ENCODE peak calls at places on chromosomes 7 and 10, in six cellular contexts. T, L, N, Q, Z and V are unnamed samples. For H3K4me1, H3K9me2 and H3K79me2, the result is how much of the 10 kb centered on the place peaks cover.

GRCh38 chr10:51242393-51242792 is 168.1 kb downstream of the PRKG1 start:
- DNase-seq in L (no peak), T (no peak), Q (no peak), N (no peak), Z (no peak), V (no peak)

GRCh38 chr7:35700865-35701264 is 5.9 kb upstream of the HERPUD2 start:
- DNase-seq in N (peak), Q (no peak), Z (no peak), L (no peak), T (no peak), V (no peak)

GRCh38 chr7:19051767-19052375 is 65.6 kb downstream of the TWIST1 start:
- DNase-seq in T (peak), Z (peak), N (peak), Q (peak), L (peak), V (peak)

GRCh38 chr10:103244663-103245271 is 920 bp upstream of the RPEL1 start:
- DNase-seq in Z (peak), T (peak), L (peak), N (peak), Q (peak), V (peak)

GRCh38 chr7:6139189-6139996 is 108.2 kb downstream of the ANKRD61 start:
- DNase-seq in T (no peak), L (no peak), N (no peak), Z (no peak), Q (no peak), V (no peak)

GRCh38 chr7:155234950-155235789 is 62.5 kb upstream of the INSIG1 start:
- DNase-seq in L (no peak), T (peak), Z (no peak), N (no peak), Q (no peak), V (no peak)

GRCh38 chr10:104330168-104331117 is 7.8 kb downstream of the ITPRIP start:
- DNase-seq in T (peak), L (peak), N (no peak), Q (no peak), Z (no peak), V (no peak)

GRCh38 chr10:131453772-131454634 is 142.5 kb upstream of the TCERG1L start:
- DNase-seq in L (no peak), T (peak), Q (peak), N (peak), Z (peak), V (peak)

GRCh38 chr10:93954726-93955363 is 38.9 kb upstream of the PLCE1 start:
- DNase-seq in Q (no peak), N (no peak), L (no peak), T (no peak), Z (no peak), V (no peak)

GRCh38 chr7:30881448-30881847 is 30.2 kb upstream of the AQP1 start:
- DNase-seq in Z (no peak), L (no peak), N (no peak), Q (no peak), T (no peak), V (no peak)

GRCh38 chr10:72260588-72261322 is 13.0 kb upstream of the DDIT4 start:
- DNase-seq in N (peak), Q (no peak), L (peak), Z (peak), T (peak), V (peak)

GRCh38 chr10:72265508-72265907 is 8.2 kb upstream of the DDIT4 start:
- DNase-seq in L (no peak), Z (no peak), T (no peak), Q (no peak), N (no peak), V (no peak)

GRCh38 chr10:72261323-72262018 is 12.3 kb upstream of the DDIT4 start:
- DNase-seq in Z (peak), N (no peak), T (peak), Q (no peak), L (peak), V (peak)

GRCh38 chr10:72265925-72266865 is 7.5 kb upstream of the DDIT4 start:
- DNase-seq in N (no peak), Z (no peak), T (no peak), Q (no peak), L (no peak), V (no peak)

DNA sequence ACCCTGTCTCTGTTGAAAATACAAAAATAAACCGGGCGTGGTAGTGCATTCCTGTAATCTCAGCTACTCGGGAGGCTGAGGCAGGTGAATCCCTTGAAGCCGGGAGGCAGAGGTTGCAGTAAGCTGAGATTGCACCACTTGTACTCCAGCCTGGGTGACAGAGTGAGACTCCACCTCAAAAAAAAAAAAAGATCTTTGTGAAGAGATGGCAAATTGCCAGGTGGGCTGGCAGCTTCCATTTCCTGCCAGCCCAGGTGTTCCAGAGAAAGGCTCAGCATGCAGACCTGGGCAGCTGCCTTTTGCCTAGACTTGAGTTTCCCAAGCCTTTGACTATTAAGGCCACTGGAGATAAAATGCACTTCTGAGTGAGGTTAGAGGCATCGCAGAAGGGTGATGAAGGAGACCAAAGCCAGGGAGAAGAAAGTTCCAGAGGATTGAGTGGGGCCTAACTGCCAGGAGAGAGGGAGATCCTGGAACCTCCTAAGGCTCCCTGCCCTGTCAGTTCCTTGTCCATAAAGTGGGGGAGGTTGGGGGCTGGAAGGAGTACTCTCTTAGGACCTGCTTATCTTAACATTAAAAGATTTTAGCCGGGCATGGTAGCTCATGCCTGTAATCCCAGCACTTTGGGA is 10.0 kb upstream of the DDIT4 start:
- DNase-seq in L (peak), T (peak), Q (no peak), Z (no peak), N (peak), V (peak)
- H3K4me1 ChIP-seq in L (half or more), T (under half), Q (under half), Z (under half), N (under half), V (half or more)

GRCh38 chr7:131896189-131896855 is 339.9 kb upstream of the PODXL start:
- DNase-seq in L (no peak), T (no peak), N (no peak), Z (no peak), Q (no peak), V (no peak)

GRCh38 chr7:131899271-131900030 is 343.0 kb upstream of the PODXL start:
- DNase-seq in Q (no peak), Z (no peak), T (no peak), N (no peak), L (no peak), V (no peak)

GRCh38 chr7:131898418-131898817 is 342.0 kb upstream of the PODXL start:
- DNase-seq in Z (no peak), Q (no peak), N (no peak), T (no peak), L (no peak), V (no peak)

GRCh38 chr7:131895541-131896173 is 339.2 kb upstream of the PODXL start:
- DNase-seq in Q (peak), L (no peak), T (peak), N (no peak), Z (no peak), V (no peak)

DNA sequence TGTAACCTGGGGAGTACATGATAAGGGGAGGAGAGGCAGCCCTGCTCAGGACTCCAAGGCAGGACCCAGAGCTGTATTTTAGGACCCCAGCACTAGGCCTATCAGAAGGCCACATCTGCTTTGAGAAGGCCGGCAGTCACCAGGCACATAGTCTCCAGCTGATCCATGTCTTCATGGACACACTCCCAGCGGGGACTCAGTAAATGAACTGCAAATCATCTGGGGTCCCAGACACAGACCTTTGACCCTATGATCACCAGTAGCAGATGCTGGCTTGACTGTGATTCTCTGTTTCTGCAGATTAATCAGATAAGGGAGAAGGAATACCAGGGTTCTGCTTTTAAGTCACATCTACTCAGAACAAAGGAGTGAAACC is 341.4 kb upstream of the PODXL start:
- DNase-seq in T (no peak), Z (no peak), L (no peak), Q (no peak), N (no peak), V (no peak)
- H3K9me2 ChIP-seq in T (under half), Z (under half), L (under half), Q (under half), N (under half), V (under half)

GRCh38 chr7:39987641-39988347 is 37.7 kb downstream of the CDK13 start:
- DNase-seq in Q (no peak), N (no peak), Z (no peak), T (no peak), L (no peak), V (peak)

GRCh38 chr7:39979406-39980073 is 29.5 kb downstream of the CDK13 start:
- DNase-seq in Z (no peak), T (no peak), Q (no peak), N (no peak), L (no peak), V (peak)

GRCh38 chr7:39985398-39985918 is 35.4 kb downstream of the CDK13 start:
- DNase-seq in T (no peak), L (no peak), N (peak), Z (no peak), Q (no peak), V (no peak)
- H3K79me2 ChIP-seq in T (half or more), L (half or more), N (half or more), Z (half or more), Q (half or more), V (half or more)

GRCh38 chr7:68421712-68422111 is 1176.6 kb upstream of the AUTS2 start:
- DNase-seq in Z (no peak), N (no peak), T (no peak), L (no peak), Q (no peak), V (no peak)

GRCh38 chr7:68414631-68415425 is 1183.4 kb upstream of the AUTS2 start:
- DNase-seq in T (no peak), Z (peak), L (no peak), Q (no peak), N (peak), V (no peak)

GRCh38 chr7:68420342-68420750 is 1177.9 kb upstream of the AUTS2 start:
- DNase-seq in L (no peak), Z (no peak), N (no peak), T (no peak), Q (no peak), V (no peak)

GRCh38 chr7:68417002-68417401 is 1181.3 kb upstream of the AUTS2 start:
- DNase-seq in T (no peak), Z (no peak), L (no peak), Q (no peak), N (no peak), V (no peak)

DNA sequence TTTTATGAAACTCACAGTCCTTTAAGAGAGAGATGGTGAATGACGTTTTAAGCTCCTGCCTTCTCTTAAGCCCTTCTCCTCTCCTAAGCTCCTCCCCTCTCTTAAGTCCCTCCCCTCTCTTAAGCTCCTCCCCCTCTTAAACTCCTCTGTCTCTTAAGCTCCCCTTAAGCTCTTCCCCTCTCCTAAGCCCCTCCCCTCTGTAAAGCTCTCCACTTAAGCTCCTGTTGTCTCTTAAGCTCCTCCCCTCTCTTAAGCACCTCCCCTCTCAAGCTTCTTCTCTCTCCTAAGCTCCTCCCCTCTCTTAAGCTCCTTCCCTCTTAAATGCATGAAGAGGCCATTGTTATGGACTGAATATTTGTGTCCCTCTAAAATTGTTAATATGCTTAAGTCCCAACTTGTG is 1180.6 kb upstream of the AUTS2 start:
- DNase-seq in Z (no peak), Q (no peak), T (no peak), N (peak), L (no peak), V (peak)
- H3K4me1 ChIP-seq in Z (under half), Q (under half), T (under half), N (under half), L (under half), V (under half)

GRCh38 chr7:54712777-54713176 is 46.2 kb downstream of the SEC61G start:
- DNase-seq in T (no peak), L (no peak), N (no peak), Q (no peak), Z (no peak), V (no peak)
- H3K9me2 ChIP-seq in T (under half), L (under half), N (under half), Q (under half), Z (under half), V (under half)

GRCh38 chr10:112983444-112984056 is 33.5 kb downstream of the TCF7L2 start:
- DNase-seq in Q (no peak), N (no peak), T (no peak), Z (no peak), L (no peak), V (no peak)
- H3K79me2 ChIP-seq in Q (half or more), N (under half), T (half or more), Z (half or more), L (under half), V (under half)

GRCh38 chr7:27242580-27243339 is at the start of gene EVX1:
- DNase-seq in Q (no peak), L (no peak), T (no peak), N (no peak), Z (no peak), V (no peak)
- H3K4me1 ChIP-seq in Q (under half), L (under half), T (under half), N (under half), Z (under half), V (under half)

GRCh38 chr7:131900785-131901287 is 344.4 kb upstream of the PODXL start:
- DNase-seq in Q (no peak), N (no peak), Z (no peak), L (no peak), T (no peak), V (no peak)

GRCh38 chr7:131893627-131894345 is 337.4 kb upstream of the PODXL start:
- DNase-seq in Z (no peak), N (no peak), T (no peak), Q (no peak), L (no peak), V (no peak)

DNA sequence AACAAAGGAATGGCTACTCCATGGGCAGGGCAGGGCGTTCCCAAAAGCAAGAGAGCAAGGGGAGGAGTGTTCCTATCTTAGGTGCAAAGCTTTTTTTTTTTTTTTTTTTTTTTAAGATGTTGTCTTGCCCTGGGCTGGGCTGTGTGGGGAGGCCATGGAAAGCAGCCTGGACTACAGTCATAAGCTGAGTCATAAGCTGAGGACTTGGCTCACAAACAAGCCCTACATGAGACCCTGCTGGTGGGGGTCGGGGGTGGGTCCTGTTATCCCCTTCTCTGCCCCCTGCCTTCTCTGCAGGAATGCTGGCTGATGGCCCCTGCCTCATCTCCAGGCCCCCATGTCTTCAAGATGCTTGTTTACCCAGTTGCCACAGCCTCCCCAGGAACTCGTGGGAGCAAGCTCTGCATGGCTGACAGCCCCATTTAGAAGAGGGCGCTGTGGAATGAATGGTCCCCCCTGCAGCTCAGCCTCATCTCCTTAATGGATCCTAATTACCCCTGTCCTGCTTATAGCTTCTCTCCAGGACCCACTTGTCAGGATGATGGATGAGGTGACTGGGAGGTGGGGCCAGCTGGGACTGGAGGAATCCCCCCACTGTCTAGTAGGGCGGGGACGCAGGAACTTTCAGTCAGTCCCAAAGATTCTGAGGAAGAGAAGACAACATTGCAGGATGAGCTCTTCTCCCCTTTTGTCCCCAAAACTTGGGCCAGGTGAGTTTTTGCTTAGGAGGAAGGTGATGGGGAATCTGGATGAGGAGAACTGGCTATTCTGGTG is 340.8 kb upstream of the PODXL start:
- DNase-seq in Z (peak), N (no peak), Q (peak), L (no peak), T (no peak), V (no peak)
- H3K9me2 ChIP-seq in Z (under half), N (under half), Q (under half), L (under half), T (under half), V (under half)